ENCODE peak calls at places on chromosomes 13 and 19, in nine cellular contexts. I is astrocyte of the spinal cord, C is lower leg skin, Z is GM20000, H is left lung, S is osteoblast, L is uterus, E is left ventricle myocardium inferior, W is mesothelial cell of epicardium. V is an unnamed sample.

GRCh38 chr13:51191743-51192142 is 30.5 kb upstream of the FAM124A start:
- DNase-seq in S (no peak), L (no peak), W (no peak), H (no peak), I (no peak), E (no peak), Z (no peak), C (no peak), V (no peak)

GRCh38 chr13:30409911-30410704 is 12.2 kb upstream of the UBE2L5 start:
- DNase-seq in I (peak), Z (no peak), C (no peak), W (no peak), S (peak), L (peak), E (no peak), H (no peak), V (no peak)

GRCh38 chr19:4578552-4579248 is 19.2 kb upstream of the SEMA6B start:
- DNase-seq in C (no peak), H (no peak), S (peak), I (no peak), Z (no peak), L (no peak), E (no peak), W (no peak), V (no peak)

GRCh38 chr19:33219261-33219812 is 6.3 kb downstream of the SLC7A10 start:
- DNase-seq in C (no peak), H (no peak), Z (no peak), W (no peak), S (no peak), L (no peak), I (peak), E (no peak), V (no peak)

GRCh38 chr13:22126433-22127021 is 455.7 kb downstream of the FGF9 start:
- DNase-seq in S (no peak), I (no peak), E (no peak), C (no peak), W (no peak), L (no peak), H (no peak), Z (peak), V (no peak)

GRCh38 chr13:112855859-112856258 is 113.2 kb upstream of the MCF2L start:
- DNase-seq in E (no peak), S (peak), L (no peak), Z (no peak), C (no peak), W (no peak), I (no peak), H (peak), V (no peak)

GRCh38 chr13:31060655-31061054 is 101.0 kb downstream of the HSPH1 start:
- DNase-seq in H (no peak), W (no peak), S (no peak), E (no peak), L (no peak), I (no peak), C (peak), Z (no peak), V (no peak)

GRCh38 chr13:30907167-30907761 is 1.2 kb downstream of the MEDAG start:
- DNase-seq in S (no peak), Z (no peak), W (no peak), C (no peak), L (no peak), H (peak), E (no peak), I (peak), V (no peak)

GRCh38 chr19:49700563-49700962 is 9.6 kb downstream of the CPT1C start:
- DNase-seq in I (no peak), H (no peak), S (peak), L (no peak), C (no peak), E (no peak), Z (no peak), W (no peak), V (no peak)

GRCh38 chr13:23159205-23159586 is 21.6 kb upstream of the SGCG start:
- DNase-seq in H (no peak), S (peak), L (no peak), W (no peak), I (no peak), Z (peak), C (no peak), E (peak), V (no peak)

GRCh38 chr13:23081246-23081645 is 99.5 kb upstream of the SGCG start:
- DNase-seq in S (no peak), I (no peak), C (no peak), E (no peak), L (no peak), Z (no peak), W (no peak), H (no peak), V (no peak)

GRCh38 chr19:56217039-56217949 is 15.2 kb downstream of the ZSCAN5C start:
- DNase-seq in W (no peak), C (peak), H (no peak), I (peak), S (peak), Z (peak), L (no peak), E (peak), V (no peak)

GRCh38 chr19:46150606-46151005 is 2.6 kb downstream of the IGFL2 start:
- DNase-seq in H (no peak), W (no peak), I (no peak), E (no peak), L (no peak), C (no peak), Z (no peak), S (no peak), V (no peak)

GRCh38 chr13:48242677-48243076 is 9.7 kb downstream of the ITM2B start:
- DNase-seq in Z (no peak), E (no peak), I (no peak), C (no peak), W (no peak), L (no peak), H (no peak), S (no peak), V (no peak)

GRCh38 chr13:31870511-31870910 is 131.2 kb downstream of the RXFP2 start:
- DNase-seq in S (no peak), C (no peak), Z (no peak), E (no peak), H (no peak), L (no peak), I (no peak), W (no peak), V (no peak)

GRCh38 chr13:36887758-36888521 is 32.1 kb downstream of the SMAD9 start:
- DNase-seq in E (no peak), L (no peak), I (no peak), W (no peak), H (no peak), Z (no peak), S (no peak), C (no peak), V (no peak)

GRCh38 chr19:29545866-29546582 is 20.2 kb downstream of the VSTM2B start:
- DNase-seq in C (peak), L (no peak), H (peak), Z (no peak), I (no peak), E (no peak), W (no peak), S (peak), V (peak)

GRCh38 chr13:113455384-113455783 is 2.1 kb upstream of the ADPRHL1 start:
- DNase-seq in C (peak), I (no peak), W (no peak), Z (no peak), E (no peak), H (no peak), S (no peak), L (no peak), V (no peak)

GRCh38 chr13:113792236-113792770 is 33.3 kb downstream of the TMEM255B start:
- DNase-seq in S (peak), E (no peak), C (peak), L (no peak), H (no peak), W (no peak), Z (no peak), I (no peak), V (peak)

GRCh38 chr19:12834976-12835757 is 788 bp upstream of the RTBDN start:
- DNase-seq in L (no peak), I (no peak), E (no peak), W (no peak), H (no peak), Z (peak), S (peak), C (no peak), V (no peak)

GRCh38 chr19:34089566-34089965 is 82.7 kb upstream of the LSM14A start:
- DNase-seq in S (no peak), L (no peak), C (no peak), I (no peak), Z (no peak), H (no peak), W (no peak), E (no peak), V (no peak)

GRCh38 chr19:45492627-45493470 is 4.0 kb downstream of the RTN2 start:
- DNase-seq in S (peak), Z (peak), L (no peak), E (peak), H (peak), C (no peak), I (peak), W (no peak), V (no peak)

GRCh38 chr19:41000310-41000737 is 9.2 kb downstream of the CYP2B6 start:
- DNase-seq in I (no peak), E (no peak), L (no peak), W (no peak), C (peak), S (no peak), Z (no peak), H (no peak), V (no peak)

GRCh38 chr19:51458051-51458645 is at the start of gene SIGLEC8:
- DNase-seq in Z (no peak), I (no peak), L (no peak), C (peak), W (no peak), E (no peak), S (no peak), H (no peak), V (no peak)

GRCh38 chr13:45859682-45860081 is 8.1 kb upstream of the SIAH3 start:
- DNase-seq in L (no peak), S (no peak), Z (no peak), I (no peak), E (no peak), H (no peak), W (no peak), C (no peak), V (no peak)

GRCh38 chr13:40963927-40964326 is 55.2 kb downstream of the ELF1 start:
- DNase-seq in L (no peak), H (no peak), E (no peak), C (no peak), Z (no peak), S (peak), I (peak), W (no peak), V (no peak)

GRCh38 chr19:11373166-11373884 is 1.1 kb upstream of the SWSAP1 start:
- DNase-seq in E (no peak), S (peak), W (no peak), C (no peak), I (no peak), H (peak), L (no peak), Z (no peak), V (no peak)

GRCh38 chr13:44146162-44146561 is 227.5 kb upstream of the SERP2 start:
- DNase-seq in L (no peak), Z (no peak), S (no peak), H (no peak), C (no peak), W (no peak), E (no peak), I (no peak), V (no peak)

GRCh38 chr19:38037151-38037611 is 130.2 kb downstream of the SIPA1L3 start:
- DNase-seq in E (no peak), I (no peak), H (no peak), C (no peak), L (no peak), Z (no peak), W (no peak), S (no peak), V (no peak)

GRCh38 chr19:4063369-4064072 is 3.2 kb downstream of the ZBTB7A start:
- DNase-seq in H (no peak), I (no peak), W (no peak), Z (no peak), E (no peak), C (peak), L (no peak), S (peak), V (no peak)

GRCh38 chr13:72255908-72256307 is 388.9 kb upstream of the DACH1 start:
- DNase-seq in H (no peak), E (no peak), S (no peak), Z (no peak), I (peak), L (no peak), W (no peak), C (no peak), V (no peak)

GRCh38 chr13:98461525-98462240 is 115.2 kb downstream of the STK24 start:
- DNase-seq in W (no peak), C (no peak), E (peak), I (no peak), H (peak), L (no peak), S (peak), Z (no peak), V (no peak)

GRCh38 chr19:41373993-41374392 is 2.3 kb upstream of the TMEM91 start:
- DNase-seq in H (peak), E (peak), Z (no peak), L (peak), W (no peak), S (peak), I (peak), C (peak), V (no peak)

GRCh38 chr13:57824121-57824520 is 192.6 kb downstream of the PCDH17 start:
- DNase-seq in L (no peak), I (no peak), W (no peak), E (no peak), S (no peak), Z (no peak), H (no peak), C (no peak), V (no peak)

GRCh38 chr13:109180905-109181425 is 551.6 kb downstream of the MYO16 start:
- DNase-seq in C (no peak), S (peak), I (peak), Z (no peak), W (no peak), H (no peak), E (no peak), L (no peak), V (no peak)

GRCh38 chr19:4575267-4575793 is 15.8 kb upstream of the SEMA6B start:
- DNase-seq in Z (no peak), S (peak), I (peak), W (no peak), C (peak), H (peak), L (peak), E (peak), V (peak)

GRCh38 chr19:6952956-6953355 is 65.6 kb downstream of the ADGRE1 start:
- DNase-seq in L (no peak), H (no peak), E (no peak), I (no peak), W (no peak), S (no peak), Z (no peak), C (no peak), V (no peak)

GRCh38 chr19:18510216-18510615 is 11.7 kb downstream of the ELL start:
- DNase-seq in L (no peak), S (no peak), C (no peak), I (no peak), H (no peak), Z (no peak), E (no peak), W (no peak), V (no peak)

GRCh38 chr13:33610471-33611015 is 207.4 kb upstream of the RFC3 start:
- DNase-seq in C (no peak), H (no peak), L (no peak), S (peak), Z (no peak), I (peak), E (peak), W (no peak), V (no peak)
- TF ChIP-seq CTCF in C (no peak), H (no peak), L (no peak), S (no peak), Z (no peak), I (no peak), E (peak), W (no peak), V (no peak)

GRCh38 chr13:87259479-87260083 is 411.6 kb upstream of the SLITRK5 start:
- DNase-seq in Z (no peak), W (no peak), I (no peak), S (no peak), C (no peak), H (no peak), L (no peak), E (no peak), V (no peak)
- TF ChIP-seq CTCF in Z (no peak), W (no peak), I (peak), S (no peak), C (no peak), H (peak), L (no peak), E (peak), V (no peak)

DNA sequence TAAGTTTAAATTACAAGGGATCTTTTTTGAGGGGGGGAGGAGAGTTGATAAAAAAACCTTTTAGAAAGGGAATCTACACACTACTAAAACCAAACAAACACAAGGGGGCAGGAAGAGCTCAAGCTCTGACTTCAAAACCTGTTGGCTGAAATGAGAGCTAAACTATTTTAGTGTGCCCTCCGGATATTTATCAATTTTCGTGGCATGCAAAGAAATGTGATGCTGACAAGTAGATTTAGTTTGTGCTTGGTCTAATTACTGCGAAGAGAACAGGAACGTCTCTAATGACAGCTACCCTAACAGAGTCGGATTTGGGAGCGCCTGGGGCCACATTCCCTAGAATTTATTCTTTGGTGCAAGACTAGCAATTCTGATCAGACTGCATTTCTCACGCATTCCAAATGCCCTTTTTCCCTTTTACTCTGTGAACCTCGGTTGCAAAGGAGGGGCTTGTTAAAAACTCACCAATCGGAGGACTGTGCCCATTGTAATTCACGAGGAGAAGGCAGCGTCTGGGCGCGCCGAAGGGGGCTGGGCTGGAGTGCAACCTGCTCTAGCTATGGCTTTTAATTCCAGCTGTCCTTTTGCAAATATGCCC is 804 bp upstream of the FREM2 start:
- DNase-seq in C (no peak), I (peak), H (peak), E (no peak), Z (no peak), L (no peak), W (peak), S (peak), V (no peak)
- TF ChIP-seq CTCF in C (no peak), I (peak), H (no peak), E (peak), Z (no peak), L (no peak), W (peak), S (no peak), V (no peak)

GRCh38 chr13:49869514-49869913 is 66.6 kb downstream of the SPRYD7 start:
- DNase-seq in L (no peak), Z (no peak), C (no peak), S (no peak), H (no peak), W (no peak), I (peak), E (no peak), V (no peak)
- TF ChIP-seq CTCF in L (no peak), Z (peak), C (no peak), S (peak), H (peak), W (no peak), I (peak), E (peak), V (no peak)

V was measured in CD14-positive monocyte.